ENCODE peak calls at places on chromosome 17, in ten cellular contexts. Q, P, T, V, C, X, W, Y, Z and S are unnamed samples.
A peak's percentile ranks its signal among the peaks of the same experiment; 100 is the strongest.

GRCh38 chr17:35698800-35699199 is 32.6 kb upstream of the RASL10B start:
- DNase-seq in Z (no peak), C (no peak), W (no peak), P (no peak), X (no peak), V (no peak), T (no peak), Y (no peak), Q (no peak), S (no peak)

GRCh38 chr17:7856081-7856791 is 1.1 kb downstream of the NAA38 start:
- DNase-seq in W (no peak), Z (no peak), P (no peak), X (no peak), Y (no peak), V (no peak), Q (no peak), C (no peak), T (peak; percentile 27), S (no peak)

GRCh38 chr17:56737741-56738161 is 96.0 kb downstream of the C17orf67 start:
- DNase-seq in Q (peak; percentile 38), Y (peak; percentile 22), V (no peak), T (no peak), Z (no peak), W (no peak), P (no peak), X (no peak), C (no peak), S (no peak)

GRCh38 chr17:57599271-57600045 is 145.6 kb downstream of the CCDC182 start:
- DNase-seq in V (no peak), P (no peak), W (peak; percentile 40), T (no peak), Z (no peak), C (no peak), Y (no peak), Q (no peak), X (no peak), S (no peak)

GRCh38 chr17:787641-788221 is 5.6 kb downstream of the MRM3 start:
- DNase-seq in Q (no peak), C (no peak), P (no peak), W (no peak), Z (no peak), V (no peak), T (no peak), X (no peak), Y (no peak), S (no peak)

GRCh38 chr17:8672326-8672725 is 41.8 kb upstream of the MYH10 start:
- DNase-seq in Y (no peak), Z (no peak), C (no peak), V (no peak), X (no peak), T (no peak), Q (no peak), W (no peak), P (no peak), S (no peak)

GRCh38 chr17:2776589-2777241 is 19.5 kb upstream of the RAP1GAP2 start:
- DNase-seq in V (no peak), Z (no peak), Q (no peak), W (no peak), P (no peak), T (peak; percentile 86), Y (no peak), X (peak; percentile 7), C (no peak), S (no peak)

GRCh38 chr17:48544356-48545021 is 420 bp downstream of the HOXB2 start:
- DNase-seq in Y (no peak), P (no peak), Z (peak; percentile 57), T (peak; percentile 80), Q (peak; percentile 71), X (peak; percentile 70), W (no peak), V (peak; percentile 17), C (no peak), S (no peak)

GRCh38 chr17:15091825-15092224 is 173.3 kb downstream of the PMP22 start:
- DNase-seq in V (no peak), W (no peak), Y (no peak), Z (no peak), C (no peak), X (peak; percentile 0), T (peak; percentile 27), P (no peak), Q (no peak), S (no peak)

GRCh38 chr17:76492989-76493501 is 8.2 kb downstream of the RHBDF2 start:
- DNase-seq in T (peak; percentile 78), P (no peak), W (no peak), Q (peak; percentile 91), X (peak; percentile 39), C (no peak), Y (peak; percentile 83), V (no peak), Z (peak; percentile 70), S (no peak)

GRCh38 chr17:40366076-40366860 is 1.7 kb upstream of the GJD3 start:
- DNase-seq in Y (no peak), P (no peak), Z (no peak), W (no peak), T (no peak), Q (no peak), V (no peak), X (no peak), C (no peak), S (no peak)

GRCh38 chr17:6494239-6494941 is 50.1 kb downstream of the PIMREG start:
- DNase-seq in P (no peak), W (no peak), Q (no peak), T (no peak), C (no peak), Y (no peak), Z (no peak), X (peak; percentile 36), V (no peak), S (no peak)

GRCh38 chr17:43839670-43840101 is 6.7 kb upstream of the MPP3 start:
- DNase-seq in W (no peak), X (peak; percentile 72), Z (no peak), Y (no peak), V (no peak), C (no peak), Q (peak; percentile 8), P (no peak), T (peak; percentile 99), S (peak; percentile 92)

GRCh38 chr17:48611681-48612455 is 1.1 kb upstream of the HOXB7 start:
- DNase-seq in W (no peak), T (peak; percentile 97), Q (peak; percentile 74), X (peak; percentile 80), Z (no peak), P (no peak), V (no peak), Y (no peak), C (no peak), S (no peak)

GRCh38 chr17:47990962-47991731 is 20.2 kb downstream of the CDK5RAP3 start:
- DNase-seq in V (no peak), P (no peak), C (no peak), T (peak; percentile 85), Q (no peak), Z (no peak), Y (no peak), W (no peak), X (no peak), S (no peak)

GRCh38 chr17:4375039-4375748 is 8.7 kb upstream of the UBE2G1 start:
- DNase-seq in P (no peak), W (peak; percentile 11), Q (no peak), C (no peak), Z (peak; percentile 70), T (no peak), V (no peak), X (no peak), Y (no peak), S (no peak)

GRCh38 chr17:979539-980405 is at the start of gene NXN:
- DNase-seq in W (peak; percentile 76), Q (peak; percentile 50), V (peak; percentile 88), Y (peak; percentile 79), X (peak; percentile 82), T (peak; percentile 79), P (no peak), C (peak; percentile 81), Z (peak; percentile 89), S (peak; percentile 97)